ENCODE peak calls at places on chromosomes 2 and 18, in seven cellular contexts. K is hepatocyte, T is activated B cell treated with CpG ODN at 0.5 μM for 24 hours, M is GM12865, Z is kidney epithelial cell, F is left ventricle myocardium inferior, H is endothelial cell. E is an unnamed sample.

GRCh38 chr2:127064642-127065250 is 42.2 kb downstream of the BIN1 start:
- DNase-seq in K (peak), T (no peak), M (peak), Z (peak), F (peak), H (peak), E (peak)

GRCh38 chr2:73859721-73860586 is 31.2 kb downstream of the STAMBP start:
- DNase-seq in K (peak), T (no peak), M (no peak), Z (peak), F (no peak), H (no peak), E (no peak)

GRCh38 chr2:160279813-160280465 is 79.9 kb upstream of the ITGB6 start:
- DNase-seq in K (no peak), T (no peak), M (no peak), Z (no peak), F (no peak), H (no peak), E (no peak)

GRCh38 chr2:210502997-210503621 is 26.6 kb upstream of the LANCL1 start:
- DNase-seq in K (peak), T (no peak), M (peak), Z (no peak), F (peak), H (peak), E (no peak)

GRCh38 chr18:37572736-37573135 is 7.1 kb upstream of the CELF4 start:
- DNase-seq in K (no peak), T (no peak), M (no peak), Z (no peak), F (no peak), H (no peak), E (no peak)

GRCh38 chr18:50696436-50696835 is 123.4 kb downstream of the MRO start:
- DNase-seq in K (no peak), T (no peak), M (peak), Z (no peak), F (no peak), H (no peak), E (no peak)

GRCh38 chr2:10185046-10185445 is 62.5 kb downstream of the RRM2 start:
- DNase-seq in K (no peak), T (no peak), M (no peak), Z (no peak), F (no peak), H (no peak), E (no peak)

GRCh38 chr2:101751875-101752619 is 54.5 kb downstream of the MAP4K4 start:
- DNase-seq in K (no peak), T (no peak), M (peak), Z (no peak), F (no peak), H (no peak), E (no peak)

GRCh38 chr2:219444566-219445091 is 10.0 kb downstream of the SPEG start:
- DNase-seq in K (no peak), T (no peak), M (no peak), Z (no peak), F (no peak), H (no peak), E (no peak)

GRCh38 chr18:78929502-78929901 is 50.1 kb upstream of the SALL3 start:
- DNase-seq in K (no peak), T (no peak), M (no peak), Z (no peak), F (no peak), H (no peak), E (no peak)

GRCh38 chr18:21270453-21270852 is 28.4 kb downstream of the GREB1L start:
- DNase-seq in K (peak), T (no peak), M (no peak), Z (peak), F (no peak), H (no peak), E (no peak)

GRCh38 chr2:64133828-64134227 is 10.4 kb downstream of the PELI1 start:
- DNase-seq in K (no peak), T (no peak), M (no peak), Z (no peak), F (no peak), H (no peak), E (no peak)

GRCh38 chr2:217045725-217046475 is 186.0 kb upstream of the TNP1 start:
- DNase-seq in K (no peak), T (no peak), M (no peak), Z (no peak), F (no peak), H (no peak), E (no peak)

GRCh38 chr2:78782196-78782595 is 243.3 kb upstream of the REG3G start:
- DNase-seq in K (no peak), T (no peak), M (no peak), Z (no peak), F (no peak), H (no peak), E (no peak)

GRCh38 chr18:57803119-57803969 is at the start of gene ATP8B1:
- DNase-seq in K (peak), T (peak), M (peak), Z (peak), F (peak), H (peak), E (no peak)

GRCh38 chr2:183291436-183291835 is 167.2 kb downstream of the NUP35 start:
- DNase-seq in K (no peak), T (no peak), M (no peak), Z (no peak), F (no peak), H (no peak), E (no peak)

GRCh38 chr2:99863236-99863913 is 279.0 kb downstream of the AFF3 start:
- DNase-seq in K (no peak), T (no peak), M (no peak), Z (no peak), F (no peak), H (no peak), E (no peak)

GRCh38 chr18:56423626-56424025 is 214.8 kb downstream of the TXNL1 start:
- DNase-seq in K (no peak), T (no peak), M (no peak), Z (no peak), F (no peak), H (no peak), E (no peak)

GRCh38 chr2:240565267-240566202 is 2.7 kb upstream of the RNPEPL1 start:
- DNase-seq in K (peak), T (peak), M (peak), Z (no peak), F (peak), H (peak), E (peak)

GRCh38 chr2:69345434-69345833 is 41.6 kb downstream of the GFPT1 start:
- DNase-seq in K (no peak), T (no peak), M (no peak), Z (no peak), F (no peak), H (no peak), E (no peak)

GRCh38 chr2:227720680-227721079 is 2.9 kb upstream of the SLC19A3 start:
- DNase-seq in K (no peak), T (no peak), M (no peak), Z (no peak), F (no peak), H (no peak), E (no peak)

GRCh38 chr2:113208995-113209868 is 35.5 kb downstream of the PSD4 start:
- DNase-seq in K (no peak), T (no peak), M (no peak), Z (no peak), F (no peak), H (no peak), E (no peak)

GRCh38 chr2:54704688-54705605 is 18.5 kb upstream of the EML6 start:
- DNase-seq in K (peak), T (no peak), M (peak), Z (no peak), F (no peak), H (no peak), E (no peak)

GRCh38 chr2:171923206-171923605 is 945 bp downstream of the HAT1 start:
- DNase-seq in K (peak), T (no peak), M (no peak), Z (no peak), F (no peak), H (no peak), E (no peak)

GRCh38 chr2:28394331-28394877 is 1.7 kb downstream of the FOSL2 start:
- DNase-seq in K (peak), T (no peak), M (no peak), Z (no peak), F (peak), H (no peak), E (peak)

GRCh38 chr2:25347846-25348245 is 6.1 kb upstream of the DNMT3A start:
- DNase-seq in K (no peak), T (no peak), M (no peak), Z (no peak), F (no peak), H (no peak), E (no peak)

GRCh38 chr2:85012855-85013254 is 41.9 kb downstream of the KCMF1 start:
- DNase-seq in K (no peak), T (no peak), M (no peak), Z (no peak), F (no peak), H (no peak), E (no peak)

GRCh38 chr2:85018049-85018447 is 47.1 kb downstream of the KCMF1 start:
- DNase-seq in K (no peak), T (no peak), M (no peak), Z (no peak), F (no peak), H (no peak), E (no peak)

GRCh38 chr2:85015653-85016360 is 44.8 kb downstream of the KCMF1 start:
- DNase-seq in K (no peak), T (no peak), M (no peak), Z (no peak), F (no peak), H (no peak), E (no peak)

GRCh38 chr2:85019121-85019520 is 48.2 kb downstream of the KCMF1 start:
- DNase-seq in K (peak), T (no peak), M (no peak), Z (peak), F (no peak), H (no peak), E (no peak)

DNA sequence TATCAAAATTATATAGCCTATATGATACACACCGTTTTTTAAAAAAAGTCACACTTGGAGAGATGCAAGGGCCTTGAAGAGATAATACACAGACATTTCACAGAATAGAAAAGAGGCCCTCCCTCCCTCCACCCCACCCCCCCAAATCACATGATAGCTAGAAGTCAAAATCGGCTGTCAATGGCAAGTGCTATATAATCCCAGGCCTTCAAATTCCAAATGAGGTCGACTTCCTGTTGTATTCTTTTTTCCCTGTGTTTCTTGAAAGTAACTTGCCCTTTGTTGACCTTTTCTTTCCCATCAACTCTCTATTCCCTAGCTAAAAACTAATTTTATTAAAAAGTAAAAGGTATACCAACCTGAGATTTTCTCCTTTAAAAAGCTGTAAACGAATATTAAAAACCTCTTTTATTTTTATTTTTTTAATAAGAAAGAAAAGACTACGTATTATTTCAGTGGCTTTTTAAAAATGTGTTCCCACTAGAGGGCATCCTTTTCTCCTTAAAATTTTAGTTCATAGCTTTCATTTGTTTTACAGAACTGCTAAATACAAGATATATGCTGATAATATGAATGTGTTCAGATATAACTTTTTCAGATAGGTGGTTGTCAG is 46.6 kb downstream of the KCMF1 start:
- DNase-seq in K (no peak), T (no peak), M (peak), Z (no peak), F (no peak), H (no peak), E (no peak)
- TF ChIP-seq CTCF in K (peak), T (no peak), M (peak), Z (peak), F (peak), H (peak), E (peak)

GRCh38 chr18:7980661-7981060 is 413.5 kb downstream of the PTPRM start:
- DNase-seq in K (no peak), T (no peak), M (no peak), Z (no peak), F (no peak), H (no peak), E (no peak)

GRCh38 chr18:7979714-7980113 is 412.6 kb downstream of the PTPRM start:
- DNase-seq in K (no peak), T (no peak), M (no peak), Z (no peak), F (no peak), H (no peak), E (no peak)

GRCh38 chr18:7978834-7979233 is 411.7 kb downstream of the PTPRM start:
- DNase-seq in K (no peak), T (no peak), M (no peak), Z (no peak), F (no peak), H (no peak), E (no peak)

GRCh38 chr18:7982216-7982615 is 415.1 kb downstream of the PTPRM start:
- DNase-seq in K (no peak), T (no peak), M (no peak), Z (no peak), F (no peak), H (no peak), E (no peak)

GRCh38 chr18:7980136-7980535 is 413.0 kb downstream of the PTPRM start:
- DNase-seq in K (no peak), T (no peak), M (peak), Z (no peak), F (no peak), H (peak), E (no peak)
- TF ChIP-seq CTCF in K (no peak), T (no peak), M (peak), Z (no peak), F (no peak), H (peak), E (no peak)

GRCh38 chr2:47264183-47264582 is 109.1 kb upstream of the STPG4 start:
- DNase-seq in K (no peak), T (no peak), M (no peak), Z (no peak), F (no peak), H (no peak), E (no peak)
- TF ChIP-seq CTCF in K (no peak), T (no peak), M (no peak), Z (peak), F (no peak), H (no peak), E (no peak)

GRCh38 chr2:179447426-179447825 is 182.8 kb upstream of the SESTD1 start:
- DNase-seq in K (no peak), T (no peak), M (no peak), Z (no peak), F (no peak), H (no peak), E (no peak)

GRCh38 chr2:179444056-179444455 is 179.4 kb upstream of the SESTD1 start:
- DNase-seq in K (peak), T (no peak), M (no peak), Z (no peak), F (no peak), H (no peak), E (no peak)

GRCh38 chr2:179446475-179447141 is 182.0 kb upstream of the SESTD1 start:
- DNase-seq in K (no peak), T (no peak), M (no peak), Z (no peak), F (no peak), H (no peak), E (no peak)

GRCh38 chr2:179449010-179449409 is 184.4 kb upstream of the SESTD1 start:
- DNase-seq in K (no peak), T (no peak), M (peak), Z (no peak), F (no peak), H (no peak), E (no peak)

GRCh38 chr2:179447839-179448447 is 183.3 kb upstream of the SESTD1 start:
- DNase-seq in K (no peak), T (no peak), M (no peak), Z (no peak), F (no peak), H (no peak), E (no peak)
- TF ChIP-seq CTCF in K (peak), T (no peak), M (no peak), Z (peak), F (no peak), H (no peak), E (no peak)

E was measured in natural killer cell.